ENCODE peak calls at places on chromosome 14, in seven cellular contexts. Y, Z, H, S, C, U and L are unnamed samples.

GRCh38 chr14:69093551-69094421 is 59.1 kb downstream of the DCAF5 start:
- DNase-seq in Y (no peak), Z (no peak), H (peak; percentile 40), S (peak; percentile 39), C (peak; percentile 30), U (no peak), L (peak; percentile 22)

GRCh38 chr14:64610049-64610746 is 60.4 kb downstream of the PPP1R36 start:
- DNase-seq in Y (no peak), Z (no peak), H (no peak), S (no peak), C (no peak), U (no peak), L (no peak)

GRCh38 chr14:63666326-63666725 is 24.7 kb upstream of the WDR89 start:
- DNase-seq in Y (no peak), Z (no peak), H (no peak), S (no peak), C (no peak), U (no peak), L (no peak)

GRCh38 chr14:69291891-69292586 is 32.1 kb downstream of the GALNT16 start:
- DNase-seq in Y (no peak), Z (no peak), H (no peak), S (peak; percentile 51), C (no peak), U (no peak), L (no peak)

GRCh38 chr14:91144425-91145145 is 30.7 kb downstream of the DGLUCY start:
- DNase-seq in Y (no peak), Z (no peak), H (no peak), S (peak; percentile 72), C (no peak), U (peak; percentile 38), L (peak; percentile 60)

GRCh38 chr14:65961004-65961403 is 525.2 kb upstream of the CCDC196 start:
- DNase-seq in Y (peak; percentile 17), Z (no peak), H (no peak), S (peak; percentile 53), C (no peak), U (no peak), L (peak; percentile 12)

GRCh38 chr14:93032301-93032929 is 83.3 kb downstream of the ITPK1 start:
- DNase-seq in Y (peak; percentile 54), Z (no peak), H (no peak), S (peak; percentile 58), C (no peak), U (no peak), L (no peak)

GRCh38 chr14:30573203-30573814 is 14.4 kb downstream of the G2E3 start:
- DNase-seq in Y (no peak), Z (no peak), H (no peak), S (no peak), C (no peak), U (no peak), L (no peak)

GRCh38 chr14:103260629-103261124 is 73.4 kb upstream of the EIF5 start:
- DNase-seq in Y (no peak), Z (no peak), H (peak; percentile 6), S (peak; percentile 58), C (no peak), U (peak; percentile 18), L (peak; percentile 72)

GRCh38 chr14:103519043-103519836 is 3.4 kb downstream of the CKB start:
- DNase-seq in Y (peak; percentile 44), Z (no peak), H (no peak), S (no peak), C (no peak), U (no peak), L (peak; percentile 59)

GRCh38 chr14:44803239-44803905 is 158.4 kb downstream of the KLHL28 start:
- DNase-seq in Y (peak; percentile 27), Z (no peak), H (peak; percentile 26), S (peak; percentile 67), C (no peak), U (peak; percentile 53), L (peak; percentile 17)

GRCh38 chr14:74429221-74429691 is 3.2 kb upstream of the SYNDIG1L start:
- DNase-seq in Y (no peak), Z (no peak), H (no peak), S (no peak), C (no peak), U (no peak), L (no peak)

GRCh38 chr14:65361920-65362319 is 50.6 kb upstream of the FUT8 start:
- DNase-seq in Y (no peak), Z (peak; percentile 40), H (peak; percentile 39), S (peak; percentile 37), C (peak; percentile 46), U (no peak), L (peak; percentile 15)

GRCh38 chr14:104066279-104066678 is 19.2 kb upstream of the ASPG start:
- DNase-seq in Y (no peak), Z (no peak), H (no peak), S (no peak), C (no peak), U (no peak), L (no peak)

GRCh38 chr14:71931492-71932228 is 569 bp upstream of the RGS6 start:
- DNase-seq in Y (no peak), Z (no peak), H (no peak), S (no peak), C (peak; percentile 24), U (no peak), L (no peak)